ENCODE peak calls at places on chromosomes 12 and 14, in seven cellular contexts. R is choroid plexus epithelial cell, I is brain microvascular endothelial cell, G is pancreas, C is mammary epithelial cell, W is IMR-90, D is GM06990. X is an unnamed sample.

GRCh38 chr14:102050625-102051024 is 36.2 kb downstream of the HSP90AA1 start:
- DNase-seq in R (no peak), I (no peak), G (no peak), C (no peak), W (peak), D (no peak), X (no peak)

GRCh38 chr14:100610511-100611217 is 23.4 kb upstream of the BEGAIN start:
- DNase-seq in R (peak), I (no peak), G (no peak), C (no peak), W (peak), D (no peak), X (no peak)

GRCh38 chr12:125140918-125141573 is 75.8 kb downstream of the AACS start:
- DNase-seq in R (peak), I (peak), G (no peak), C (peak), W (peak), D (no peak), X (no peak)

GRCh38 chr12:57469334-57470164 is 10.0 kb downstream of the GLI1 start:
- DNase-seq in R (no peak), I (no peak), G (no peak), C (no peak), W (no peak), D (no peak), X (no peak)

GRCh38 chr14:104980601-104981531 is 2.7 kb upstream of the AHNAK2 start:
- DNase-seq in R (no peak), I (no peak), G (peak), C (no peak), W (no peak), D (no peak), X (no peak)

GRCh38 chr12:74849801-74850200 is 312.2 kb downstream of the ATXN7L3B start:
- DNase-seq in R (peak), I (no peak), G (no peak), C (no peak), W (no peak), D (no peak), X (no peak)

GRCh38 chr14:90503582-90503981 is 106.8 kb downstream of the CALM1 start:
- DNase-seq in R (no peak), I (no peak), G (peak), C (no peak), W (no peak), D (no peak), X (no peak)

GRCh38 chr12:59973515-59973914 is 377.7 kb downstream of the SLC16A7 start:
- DNase-seq in R (peak), I (no peak), G (no peak), C (peak), W (peak), D (no peak), X (no peak)

GRCh38 chr12:100789146-100789545 is 5.4 kb upstream of the ANO4 start:
- DNase-seq in R (peak), I (no peak), G (no peak), C (peak), W (peak), D (no peak), X (no peak)

GRCh38 chr12:115941362-115941761 is 336.1 kb downstream of the MED13L start:
- DNase-seq in R (peak), I (peak), G (no peak), C (no peak), W (peak), D (no peak), X (no peak)

GRCh38 chr12:8941691-8942478 is 7.6 kb downstream of the M6PR start:
- DNase-seq in R (no peak), I (no peak), G (no peak), C (no peak), W (no peak), D (no peak), X (no peak)

GRCh38 chr12:18250313-18250916 is 10.9 kb upstream of the PIK3C2G start:
- DNase-seq in R (peak), I (peak), G (no peak), C (peak), W (peak), D (no peak), X (no peak)

GRCh38 chr14:56244138-56244789 is 126.1 kb downstream of the PELI2 start:
- DNase-seq in R (peak), I (peak), G (no peak), C (no peak), W (peak), D (no peak), X (no peak)

GRCh38 chr12:91142184-91142583 is 30.9 kb upstream of the LUM start:
- DNase-seq in R (peak), I (peak), G (no peak), C (no peak), W (peak), D (no peak), X (no peak)

GRCh38 chr14:100239200-100239839 is 376 bp downstream of the YY1 start:
- DNase-seq in R (peak), I (no peak), G (peak), C (no peak), W (no peak), D (peak), X (no peak)

GRCh38 chr12:31557707-31558106 is 33.2 kb downstream of the DENND5B start:
- DNase-seq in R (no peak), I (no peak), G (no peak), C (no peak), W (no peak), D (no peak), X (no peak)

GRCh38 chr12:65810036-65810435 is 14.2 kb upstream of the HMGA2 start:
- DNase-seq in R (no peak), I (no peak), G (no peak), C (no peak), W (peak), D (no peak), X (no peak)

GRCh38 chr12:88575361-88575959 is 4.8 kb downstream of the KITLG start:
- DNase-seq in R (peak), I (no peak), G (no peak), C (no peak), W (no peak), D (no peak), X (no peak)

GRCh38 chr12:46364777-46365580 is 7.6 kb downstream of the SLC38A2 start:
- DNase-seq in R (peak), I (peak), G (no peak), C (peak), W (peak), D (no peak), X (no peak)

GRCh38 chr14:105294142-105294597 is 6.6 kb downstream of the BRF1 start:
- DNase-seq in R (peak), I (peak), G (peak), C (no peak), W (peak), D (peak), X (no peak)

GRCh38 chr14:71372411-71372838 is 465.2 kb downstream of the PCNX1 start:
- DNase-seq in R (peak), I (no peak), G (no peak), C (peak), W (peak), D (no peak), X (no peak)

GRCh38 chr12:124930576-124930975 is 16.1 kb upstream of the UBC start:
- DNase-seq in R (no peak), I (no peak), G (no peak), C (no peak), W (no peak), D (no peak), X (no peak)

GRCh38 chr12:106722854-106723253 is 51.6 kb upstream of the RIC8B start:
- DNase-seq in R (no peak), I (no peak), G (no peak), C (no peak), W (no peak), D (no peak), X (no peak)

GRCh38 chr12:131074221-131075083 is 120.7 kb downstream of the ADGRD1 start:
- DNase-seq in R (no peak), I (no peak), G (no peak), C (no peak), W (no peak), D (no peak), X (no peak)

GRCh38 chr14:89298056-89298834 is 118.8 kb downstream of the FOXN3 start:
- DNase-seq in R (no peak), I (no peak), G (no peak), C (no peak), W (no peak), D (no peak), X (no peak)

GRCh38 chr12:6540181-6540877 is 6.0 kb downstream of the GAPDH start:
- DNase-seq in R (peak), I (peak), G (no peak), C (peak), W (peak), D (peak), X (peak)

DNA sequence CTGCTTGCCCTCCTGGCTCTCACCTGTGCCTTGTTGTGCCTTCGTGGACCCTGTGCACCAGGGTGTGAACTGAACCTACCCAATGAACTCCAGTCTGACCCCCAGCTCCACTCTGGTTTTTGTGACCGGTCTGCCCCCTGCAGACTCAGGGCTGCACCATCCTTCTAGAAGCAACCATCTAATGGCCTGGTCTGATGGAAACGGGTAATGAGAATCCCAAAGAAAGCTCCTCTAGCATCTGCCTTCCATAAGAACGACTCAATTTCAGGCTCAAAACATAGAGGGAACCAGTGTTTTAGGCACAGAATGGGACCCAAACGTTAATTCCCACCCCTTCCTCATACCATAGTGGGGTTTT is 176.7 kb upstream of the PRMT8 start:
- DNase-seq in R (no peak), I (no peak), G (peak), C (no peak), W (no peak), D (no peak), X (no peak)
- H3K4me3 ChIP-seq in R (no peak), I (no peak), G (no peak), C (no peak), W (no peak), D (no peak), X (no peak)

GRCh38 chr12:82635263-82635662 is 51.4 kb upstream of the TMTC2 start:
- DNase-seq in R (no peak), I (no peak), G (no peak), C (no peak), W (no peak), D (no peak), X (no peak)
- H3K4me3 ChIP-seq in R (no peak), I (no peak), G (no peak), C (no peak), W (no peak), D (no peak), X (no peak)

DNA sequence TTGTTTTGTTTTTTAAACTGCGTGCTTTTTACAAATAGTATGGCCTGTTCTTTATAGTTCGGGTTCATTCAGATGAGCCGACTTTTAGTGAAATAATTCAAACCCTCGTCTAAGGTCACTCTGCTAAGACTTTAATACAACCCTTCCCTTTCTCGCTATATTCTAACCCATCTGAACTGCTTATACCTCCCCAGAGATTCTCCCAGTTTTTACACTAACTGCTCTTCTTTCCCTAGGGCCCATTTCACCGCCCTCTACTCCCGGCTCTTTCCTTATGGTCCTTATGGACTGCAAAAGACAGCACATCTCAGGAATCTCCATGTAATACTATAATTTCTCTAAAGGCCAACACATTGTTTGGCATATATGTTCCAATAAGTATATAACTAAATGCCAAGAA is 2.1 kb downstream of the MAPK1IP1L start:
- DNase-seq in R (no peak), I (no peak), G (no peak), C (no peak), W (no peak), D (no peak), X (no peak)
- H3K4me3 ChIP-seq in R (no peak), I (no peak), G (no peak), C (peak), W (no peak), D (peak), X (no peak)

DNA sequence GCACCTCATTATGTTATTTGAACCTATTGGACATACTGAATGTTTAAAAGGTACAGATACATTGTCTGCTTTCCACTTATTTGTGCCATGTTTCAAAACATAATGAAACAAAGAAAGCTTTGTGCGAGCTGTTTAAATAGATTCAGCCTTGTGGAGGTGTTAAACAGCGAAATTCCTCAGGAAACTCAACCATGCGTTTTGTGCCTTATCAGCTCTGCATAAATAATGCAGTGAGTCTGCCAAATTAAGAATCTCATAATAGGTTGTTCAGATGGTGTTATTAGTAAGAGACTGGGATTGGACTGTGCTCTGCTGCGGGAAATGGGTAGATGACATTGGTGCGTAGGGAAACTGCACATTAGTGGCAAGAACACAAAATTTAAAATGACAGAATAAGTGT is 163.7 kb upstream of the CLEC14A start:
- DNase-seq in R (no peak), I (no peak), G (no peak), C (no peak), W (no peak), D (no peak), X (no peak)
- H3K4me3 ChIP-seq in R (no peak), I (no peak), G (no peak), C (no peak), W (no peak), D (no peak), X (no peak)

DNA sequence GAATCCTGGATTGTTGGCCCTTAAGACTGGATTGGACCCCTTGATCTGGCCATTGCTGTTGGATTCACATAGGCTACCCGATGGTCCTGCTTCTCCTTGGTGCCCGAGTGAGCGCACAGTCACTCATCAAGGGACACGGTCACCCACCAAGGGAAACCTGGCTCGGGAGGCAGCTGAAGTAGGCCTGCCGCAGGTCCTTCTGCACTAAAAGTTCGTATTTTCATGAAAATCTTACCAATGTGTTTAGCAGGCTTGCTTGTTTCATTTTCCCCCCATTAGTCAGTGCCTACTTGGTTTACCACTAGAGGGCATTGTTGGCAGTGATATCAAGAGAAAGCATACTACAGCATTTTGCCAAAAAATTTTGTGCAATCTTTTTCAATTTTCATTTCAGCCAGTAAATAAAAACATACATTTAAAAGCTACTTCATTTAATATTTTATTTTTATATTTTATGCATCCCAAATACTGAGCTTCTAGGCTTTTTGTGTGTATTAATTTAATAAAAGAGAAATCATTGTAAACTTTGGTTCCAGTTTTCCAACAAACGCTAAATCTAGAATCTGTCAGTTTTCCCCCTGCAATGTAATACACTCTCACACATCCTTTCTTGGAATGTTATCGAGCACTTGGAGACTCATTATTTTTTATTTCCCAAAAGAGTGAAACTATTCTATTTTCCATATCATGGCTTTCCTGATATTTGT is 116.7 kb downstream of the LMNTD1 start:
- DNase-seq in R (peak), I (peak), G (no peak), C (peak), W (peak), D (peak), X (no peak)
- H3K4me3 ChIP-seq in R (peak), I (peak), G (peak), C (peak), W (peak), D (no peak), X (peak)

GRCh38 chr14:93084866-93085857 is 30.6 kb downstream of the ITPK1 start:
- DNase-seq in R (no peak), I (no peak), G (peak), C (no peak), W (no peak), D (no peak), X (no peak)
- H3K4me3 ChIP-seq in R (no peak), I (no peak), G (no peak), C (no peak), W (no peak), D (no peak), X (no peak)

DNA sequence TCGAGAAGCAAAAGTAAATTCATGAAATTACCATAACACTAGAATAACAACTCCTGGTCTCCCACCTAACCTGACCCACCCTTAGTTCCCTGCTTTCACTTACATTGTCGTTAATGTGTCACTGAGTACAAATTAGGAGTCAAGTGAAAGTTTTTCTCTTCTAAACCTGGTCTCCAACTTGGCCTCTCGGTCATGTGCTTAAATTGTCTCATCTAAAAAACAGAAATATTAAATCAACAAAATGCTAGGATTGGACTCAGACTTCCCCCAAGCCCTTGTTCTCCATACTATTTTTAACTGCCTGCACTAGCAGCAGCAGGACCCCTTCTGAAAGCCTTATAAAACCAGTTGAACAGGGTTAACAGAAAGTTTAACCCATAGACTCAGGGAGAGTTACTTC is 1.8 kb upstream of the BTG1 start:
- DNase-seq in R (no peak), I (no peak), G (no peak), C (no peak), W (no peak), D (no peak), X (no peak)
- H3K4me3 ChIP-seq in R (no peak), I (no peak), G (no peak), C (no peak), W (peak), D (peak), X (peak)